ENCODE peak calls at places on chromosomes 1 and 21, in eight cellular contexts. E is AG09309, G is NCI-H1092 treated with DMSO at 0.1 percent for 48 hours, X is left ventricle myocardium inferior, S is amygdala, A is NCI-H748 treated with DMSO at 0.1 percent for 48 hours, U is psoas muscle, N is body of pancreas. T is an unnamed sample.
A peak's percentile ranks its signal among the peaks of the same experiment; 100 is the strongest.

GRCh38 chr1:48207536-48208075 is 14.9 kb upstream of the SLC5A9 start:
- DNase-seq in E (no peak), G (no peak), X (no peak), S (no peak), A (no peak), U (no peak), N (no peak), T (no peak)

GRCh38 chr1:108502138-108502537 is 52.0 kb downstream of the NBPF6 start:
- DNase-seq in E (no peak), G (no peak), X (no peak), S (no peak), A (no peak), U (no peak), N (no peak), T (no peak)

GRCh38 chr1:201261771-201262547 is 21.3 kb upstream of the PKP1 start:
- DNase-seq in E (no peak), G (no peak), X (no peak), S (no peak), A (no peak), U (no peak), N (no peak), T (no peak)

GRCh38 chr1:20308569-20308968 is 17.9 kb downstream of the VWA5B1 start:
- DNase-seq in E (no peak), G (no peak), X (peak; percentile 61), S (no peak), A (no peak), U (no peak), N (no peak), T (no peak)

GRCh38 chr1:97441966-97442365 is 478.9 kb downstream of the DPYD start:
- DNase-seq in E (no peak), G (no peak), X (no peak), S (no peak), A (no peak), U (no peak), N (no peak), T (no peak)

GRCh38 chr1:247376659-247377058 is 39.3 kb upstream of the NLRP3 start:
- DNase-seq in E (no peak), G (no peak), X (no peak), S (no peak), A (no peak), U (no peak), N (no peak), T (no peak)

GRCh38 chr1:44260792-44261474 is 47.7 kb downstream of the DMAP1 start:
- DNase-seq in E (no peak), G (no peak), X (no peak), S (no peak), A (no peak), U (no peak), N (no peak), T (no peak)

GRCh38 chr1:20620005-20620404 is 13.3 kb upstream of the PINK1 start:
- DNase-seq in E (no peak), G (no peak), X (no peak), S (no peak), A (no peak), U (no peak), N (no peak), T (no peak)

GRCh38 chr1:33072707-33073106 is 8.2 kb upstream of the AZIN2 start:
- DNase-seq in E (no peak), G (no peak), X (no peak), S (no peak), A (no peak), U (no peak), N (no peak), T (no peak)

GRCh38 chr1:184840596-184840995 is 85.9 kb upstream of the EDEM3 start:
- DNase-seq in E (no peak), G (no peak), X (no peak), S (no peak), A (no peak), U (no peak), N (no peak), T (no peak)

GRCh38 chr21:15324542-15324941 is 259.7 kb upstream of the NRIP1 start:
- DNase-seq in E (no peak), G (no peak), X (no peak), S (no peak), A (no peak), U (no peak), N (no peak), T (no peak)

GRCh38 chr1:81298321-81298720 is 502.4 kb upstream of the ADGRL2 start:
- DNase-seq in E (no peak), G (no peak), X (no peak), S (no peak), A (no peak), U (no peak), N (no peak), T (no peak)

GRCh38 chr1:165543651-165544452 is at the start of gene LRRC52:
- DNase-seq in E (no peak), G (peak; percentile 89), X (peak; percentile 81), S (peak; percentile 7), A (peak; percentile 5), U (peak; percentile 61), N (peak; percentile 84), T (peak; percentile 40)

T was measured in posterior cingulate gyrus.